ENCODE peak calls at places on chromosomes 6 and 20, in eight cellular contexts. A, B, K, S, U, I, L and P are unnamed samples.

GRCh38 chr6:21185849-21186478 is 407.6 kb upstream of the SOX4 start:
- DNase-seq in A (no peak), B (no peak), K (no peak), S (no peak), U (no peak), I (no peak), L (no peak), P (no peak)

GRCh38 chr20:13857304-13857703 is 72.5 kb downstream of the NDUFAF5 start:
- DNase-seq in A (no peak), B (no peak), K (no peak), S (peak), U (no peak), I (no peak), L (no peak), P (no peak)

GRCh38 chr6:10347561-10348327 is 67.1 kb downstream of the TFAP2A start:
- DNase-seq in A (no peak), B (no peak), K (peak), S (no peak), U (no peak), I (no peak), L (no peak), P (no peak)

GRCh38 chr6:41724638-41725501 is 10.5 kb downstream of the TFEB start:
- DNase-seq in A (no peak), B (no peak), K (no peak), S (no peak), U (no peak), I (no peak), L (no peak), P (no peak)

GRCh38 chr6:28807682-28808280 is 116.0 kb downstream of the TRIM27 start:
- DNase-seq in A (no peak), B (no peak), K (peak), S (no peak), U (no peak), I (peak), L (no peak), P (no peak)

GRCh38 chr6:45590225-45590624 is 212.5 kb upstream of the SUPT3H start:
- DNase-seq in A (no peak), B (no peak), K (peak), S (no peak), U (no peak), I (no peak), L (no peak), P (no peak)

GRCh38 chr6:168054663-168055560 is 24.1 kb downstream of the FRMD1 start:
- DNase-seq in A (no peak), B (no peak), K (no peak), S (peak), U (no peak), I (no peak), L (no peak), P (no peak)

GRCh38 chr20:24060851-24061590 is 72.4 kb upstream of the GGTLC1 start:
- DNase-seq in A (no peak), B (no peak), K (no peak), S (no peak), U (no peak), I (no peak), L (no peak), P (no peak)

GRCh38 chr6:25312034-25312620 is 33.0 kb downstream of the CARMIL1 start:
- DNase-seq in A (no peak), B (no peak), K (peak), S (no peak), U (no peak), I (no peak), L (no peak), P (no peak)

GRCh38 chr6:168039849-168040248 is 39.2 kb downstream of the FRMD1 start:
- DNase-seq in A (no peak), B (no peak), K (no peak), S (no peak), U (no peak), I (no peak), L (no peak), P (no peak)

GRCh38 chr6:18835976-18836375 is 448.8 kb downstream of the RNF144B start:
- DNase-seq in A (no peak), B (no peak), K (no peak), S (no peak), U (no peak), I (no peak), L (no peak), P (no peak)

GRCh38 chr6:34513628-34514027 is 42.5 kb downstream of the SPDEF start:
- DNase-seq in A (no peak), B (no peak), K (no peak), S (no peak), U (no peak), I (no peak), L (no peak), P (no peak)

GRCh38 chr6:107646176-107646575 is 156.3 kb downstream of the SOBP start:
- DNase-seq in A (no peak), B (no peak), K (no peak), S (peak), U (no peak), I (no peak), L (no peak), P (no peak)

GRCh38 chr20:35131953-35132352 is 15.2 kb downstream of the EDEM2 start:
- DNase-seq in A (no peak), B (no peak), K (no peak), S (no peak), U (no peak), I (no peak), L (no peak), P (no peak)

GRCh38 chr6:125670586-125670985 is 78.8 kb upstream of the HEY2 start:
- DNase-seq in A (no peak), B (no peak), K (no peak), S (peak), U (no peak), I (no peak), L (no peak), P (no peak)

GRCh38 chr6:149107520-149107919 is 210.0 kb upstream of the TAB2 start:
- DNase-seq in A (no peak), B (no peak), K (no peak), S (no peak), U (no peak), I (no peak), L (no peak), P (no peak)

GRCh38 chr6:168400044-168400443 is 40.9 kb upstream of the SMOC2 start:
- DNase-seq in A (no peak), B (no peak), K (no peak), S (no peak), U (peak), I (no peak), L (no peak), P (no peak)

GRCh38 chr6:90611996-90612690 is 25.3 kb upstream of the MAP3K7 start:
- DNase-seq in A (no peak), B (no peak), K (no peak), S (no peak), U (no peak), I (no peak), L (no peak), P (no peak)

GRCh38 chr20:45445805-45446562 is 23.6 kb upstream of the WFDC2 start:
- DNase-seq in A (no peak), B (peak), K (no peak), S (no peak), U (no peak), I (peak), L (peak), P (no peak)

GRCh38 chr6:5671604-5672559 is 334.8 kb downstream of the NRN1 start:
- DNase-seq in A (no peak), B (no peak), K (peak), S (no peak), U (no peak), I (peak), L (no peak), P (no peak)

GRCh38 chr6:163725008-163725941 is 310.8 kb downstream of the QKI start:
- DNase-seq in A (no peak), B (no peak), K (no peak), S (no peak), U (no peak), I (no peak), L (no peak), P (no peak)

GRCh38 chr20:24977336-24977735 is 15.2 kb downstream of the APMAP start:
- DNase-seq in A (no peak), B (no peak), K (no peak), S (no peak), U (no peak), I (no peak), L (no peak), P (no peak)

GRCh38 chr6:144150673-144151009 is 324 bp downstream of the STX11 start:
- DNase-seq in A (no peak), B (peak), K (peak), S (no peak), U (no peak), I (peak), L (peak), P (peak)

GRCh38 chr6:26414281-26414680 is 12.2 kb downstream of the BTN3A1 start:
- DNase-seq in A (no peak), B (no peak), K (no peak), S (no peak), U (no peak), I (peak), L (no peak), P (no peak)

GRCh38 chr6:43708857-43709653 is 21.5 kb upstream of the MRPS18A start:
- DNase-seq in A (no peak), B (no peak), K (peak), S (no peak), U (no peak), I (no peak), L (no peak), P (no peak)

GRCh38 chr20:61668064-61668463 is 397.6 kb downstream of the TAF4 start:
- DNase-seq in A (no peak), B (no peak), K (no peak), S (no peak), U (no peak), I (no peak), L (no peak), P (no peak)

DNA sequence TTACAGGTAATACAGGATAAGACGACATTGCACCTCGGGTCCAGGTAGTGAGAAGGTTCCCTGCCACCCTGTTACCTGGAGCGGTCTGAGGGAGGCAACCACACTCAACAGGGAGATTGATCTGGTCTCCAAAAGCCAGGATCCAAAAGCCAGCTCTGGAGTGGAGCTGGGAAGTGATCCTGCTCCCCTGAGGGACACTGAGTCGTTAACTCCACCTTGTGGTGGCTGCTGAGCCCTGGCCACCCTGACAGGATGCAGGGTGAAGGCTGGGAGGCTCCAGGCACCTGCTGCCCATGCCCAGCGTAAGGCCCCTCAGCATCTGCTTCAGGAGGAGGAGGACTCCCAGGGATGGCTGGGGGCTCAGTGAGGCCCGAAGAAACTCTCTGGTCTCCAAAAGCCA is 38.7 kb upstream of the SLC22A2 start:
- DNase-seq in A (no peak), B (no peak), K (no peak), S (no peak), U (peak), I (no peak), L (peak), P (no peak)
- TF ChIP-seq CTCF in A (no peak), B (peak), K (no peak), S (no peak), U (peak), I (no peak), L (peak), P (no peak)

GRCh38 chr6:75693534-75693933 is 55.5 kb upstream of the MYO6 start:
- DNase-seq in A (no peak), B (no peak), K (peak), S (no peak), U (no peak), I (no peak), L (no peak), P (no peak)
- TF ChIP-seq CTCF in A (no peak), B (peak), K (no peak), S (no peak), U (no peak), I (peak), L (no peak), P (no peak)

GRCh38 chr6:14119764-14120163 is 2.2 kb downstream of the CD83 start:
- DNase-seq in A (no peak), B (no peak), K (no peak), S (no peak), U (no peak), I (no peak), L (no peak), P (no peak)

GRCh38 chr6:14118091-14118439 is 493 bp downstream of the CD83 start:
- DNase-seq in A (no peak), B (no peak), K (no peak), S (no peak), U (no peak), I (no peak), L (no peak), P (no peak)

GRCh38 chr6:14120556-14120955 is 3.0 kb downstream of the CD83 start:
- DNase-seq in A (no peak), B (no peak), K (no peak), S (no peak), U (no peak), I (no peak), L (no peak), P (no peak)

GRCh38 chr6:14118444-14118843 is 872 bp downstream of the CD83 start:
- DNase-seq in A (no peak), B (no peak), K (no peak), S (no peak), U (no peak), I (peak), L (no peak), P (no peak)

GRCh38 chr6:14117158-14118090 is at the start of gene CD83:
- DNase-seq in A (peak), B (peak), K (peak), S (peak), U (peak), I (peak), L (peak), P (peak)
- TF ChIP-seq CTCF in A (no peak), B (peak), K (no peak), S (no peak), U (no peak), I (peak), L (no peak), P (no peak)

GRCh38 chr6:133834472-133835170 is 54.3 kb upstream of the TCF21 start:
- DNase-seq in A (no peak), B (no peak), K (no peak), S (no peak), U (no peak), I (no peak), L (no peak), P (no peak)

GRCh38 chr6:133837801-133838349 is 51.0 kb upstream of the TCF21 start:
- DNase-seq in A (peak), B (peak), K (peak), S (no peak), U (peak), I (peak), L (peak), P (no peak)

GRCh38 chr6:133833905-133834304 is 55.0 kb upstream of the TCF21 start:
- DNase-seq in A (no peak), B (no peak), K (no peak), S (peak), U (no peak), I (no peak), L (no peak), P (no peak)

DNA sequence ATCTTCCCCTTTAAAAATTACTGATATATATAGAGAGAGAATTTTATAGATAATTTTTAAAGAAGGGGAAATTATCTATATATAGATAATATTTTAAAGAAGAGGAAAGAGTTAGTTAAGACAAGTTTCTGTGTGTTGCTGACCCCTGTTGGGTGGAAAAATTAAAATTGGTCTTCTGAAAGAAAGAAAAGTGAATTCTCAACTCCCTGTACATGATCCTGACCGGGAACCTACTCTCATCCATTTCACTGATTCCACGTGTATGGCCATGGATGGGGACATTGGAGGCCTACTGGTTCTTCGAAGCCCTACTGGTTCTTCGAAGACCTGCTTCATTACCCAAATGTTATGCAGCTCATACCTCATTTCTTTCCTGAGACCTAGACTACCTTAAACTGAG is 53.0 kb upstream of the TCF21 start:
- DNase-seq in A (no peak), B (no peak), K (no peak), S (no peak), U (no peak), I (no peak), L (no peak), P (no peak)
- TF ChIP-seq CTCF in A (no peak), B (no peak), K (no peak), S (no peak), U (no peak), I (no peak), L (no peak), P (no peak)

GRCh38 chr20:3173582-3174441 is 463 bp upstream of the LZTS3 start:
- DNase-seq in A (peak), B (peak), K (peak), S (peak), U (peak), I (peak), L (peak), P (peak)
- TF ChIP-seq CTCF in A (no peak), B (peak), K (peak), S (no peak), U (peak), I (no peak), L (peak), P (no peak)

GRCh38 chr20:33915726-33916331 is 77.9 kb upstream of the RALY start:
- DNase-seq in A (peak), B (no peak), K (no peak), S (no peak), U (peak), I (peak), L (peak), P (peak)
- TF ChIP-seq CTCF in A (no peak), B (peak), K (peak), S (peak), U (peak), I (peak), L (peak), P (peak)